ENCODE peak calls at places on chromosome 19, in ten cellular contexts. Z, J, X, S, D, G, Y, K, F and T are unnamed samples.

GRCh38 chr19:39406656-39407393 is at the start of gene ZFP36:
- DNase-seq in F (peak), G (peak), Z (peak), J (peak), D (no peak), S (peak), X (no peak), Y (peak), K (peak), T (peak)

GRCh38 chr19:39867133-39867532 is 21.0 kb upstream of the FBL start:
- DNase-seq in X (no peak), F (no peak), Z (no peak), J (no peak), G (no peak), S (no peak), K (no peak), D (no peak), Y (no peak), T (no peak)

GRCh38 chr19:46718157-46718933 is 1.4 kb upstream of the PRKD2 start:
- DNase-seq in Y (peak), Z (no peak), F (no peak), J (no peak), S (peak), X (no peak), K (no peak), G (peak), D (no peak), T (peak)

GRCh38 chr19:31139871-31140505 is 209.2 kb downstream of the TSHZ3 start:
- DNase-seq in J (no peak), Y (no peak), G (no peak), K (peak), F (no peak), X (no peak), Z (no peak), D (peak), S (no peak), T (no peak)

GRCh38 chr19:21158523-21159135 is 16.8 kb downstream of the ZNF431 start:
- DNase-seq in J (no peak), G (no peak), K (peak), X (no peak), Y (no peak), Z (no peak), S (no peak), D (peak), F (no peak), T (no peak)

GRCh38 chr19:48569814-48570213 is 17.8 kb downstream of the SULT2B1 start:
- DNase-seq in G (no peak), K (peak), Y (no peak), J (no peak), D (no peak), S (no peak), F (no peak), X (no peak), Z (no peak), T (no peak)

GRCh38 chr19:10553943-10554381 is 10.3 kb downstream of the ATG4D start:
- DNase-seq in F (no peak), G (peak), J (no peak), K (no peak), S (peak), D (peak), Z (no peak), Y (peak), X (no peak), T (peak)

GRCh38 chr19:41203371-41203770 is 10.4 kb downstream of the CYP2S1 start:
- DNase-seq in S (no peak), F (no peak), G (no peak), J (no peak), Z (no peak), X (no peak), D (no peak), Y (no peak), K (no peak), T (no peak)

GRCh38 chr19:17737690-17738153 is 13.6 kb upstream of the FCHO1 start:
- DNase-seq in G (no peak), F (no peak), J (no peak), S (no peak), X (no peak), Y (no peak), D (no peak), K (no peak), Z (no peak), T (no peak)

GRCh38 chr19:54464044-54464623 is 556 bp upstream of the LENG9 start:
- DNase-seq in J (peak), G (peak), X (no peak), F (peak), Z (peak), Y (peak), K (peak), D (peak), S (peak), T (peak)

GRCh38 chr19:4815426-4816387 is 15.8 kb downstream of the TICAM1 start:
- DNase-seq in Y (peak), X (peak), D (no peak), F (peak), S (peak), G (peak), J (peak), Z (peak), K (peak), T (peak)

GRCh38 chr19:43634068-43634467 is 5.6 kb downstream of the CADM4 start:
- DNase-seq in D (peak), Y (no peak), K (no peak), G (no peak), X (no peak), F (no peak), S (no peak), J (no peak), Z (no peak), T (no peak)

GRCh38 chr19:43634516-43634876 is 5.2 kb downstream of the CADM4 start:
- DNase-seq in J (no peak), D (no peak), K (no peak), G (no peak), F (no peak), X (no peak), S (no peak), Y (no peak), Z (no peak), T (no peak)

GRCh38 chr19:43638214-43638990 is 1.2 kb downstream of the CADM4 start:
- DNase-seq in S (no peak), J (no peak), G (no peak), F (no peak), X (no peak), K (no peak), Z (no peak), Y (no peak), D (no peak), T (no peak)

GRCh38 chr19:43634877-43635560 is 4.6 kb downstream of the CADM4 start:
- DNase-seq in F (no peak), K (peak), D (no peak), G (no peak), Z (no peak), Y (no peak), S (no peak), J (peak), X (no peak), T (no peak)

DNA sequence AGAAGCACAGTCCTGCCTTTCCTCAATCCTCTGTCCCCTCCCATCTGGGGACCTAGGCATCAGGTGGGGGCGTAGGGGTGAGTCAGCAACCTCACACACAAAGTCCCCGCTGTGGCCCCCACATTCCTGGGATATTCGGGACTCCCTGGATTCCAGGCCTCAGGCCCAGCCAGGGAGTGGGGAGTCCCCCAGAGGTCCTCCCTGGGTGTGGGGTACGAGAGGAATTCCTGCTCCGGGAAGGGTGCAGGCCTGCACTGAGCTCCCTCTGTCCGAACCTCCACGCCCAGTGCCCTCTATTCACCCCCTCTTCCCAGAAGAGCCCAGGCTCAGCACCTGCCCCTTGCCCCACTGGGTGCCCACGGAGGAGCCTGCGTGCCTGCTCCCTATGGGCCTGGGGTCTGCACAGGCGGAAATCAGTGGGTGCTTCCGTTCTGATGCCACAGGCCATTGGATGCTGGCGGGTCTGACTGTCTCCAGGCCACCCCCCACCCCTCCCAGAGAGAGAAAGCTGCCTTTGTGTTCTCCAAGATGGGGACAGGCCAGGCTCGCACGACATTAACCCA is 3.4 kb downstream of the CADM4 start:
- DNase-seq in F (peak), G (no peak), D (no peak), Y (no peak), X (no peak), Z (no peak), J (no peak), K (no peak), S (no peak), T (no peak)
- TF ChIP-seq CTCF in F (no peak), G (no peak), D (no peak), Y (no peak), X (no peak), Z (no peak), J (no peak), K (no peak), S (no peak), T (no peak)

GRCh38 chr19:33304760-33305647 is 2.7 kb upstream of the CEBPA start:
- DNase-seq in F (no peak), Y (no peak), K (no peak), J (no peak), G (peak), S (no peak), X (no peak), Z (no peak), D (no peak), T (no peak)
- TF ChIP-seq CTCF in F (no peak), Y (no peak), K (no peak), J (peak), G (no peak), S (no peak), X (no peak), Z (no peak), D (peak), T (no peak)

GRCh38 chr19:28932446-28932845 is 280.5 kb downstream of the UQCRFS1 start:
- DNase-seq in Y (no peak), D (no peak), J (no peak), G (no peak), Z (no peak), K (no peak), X (no peak), F (no peak), S (no peak), T (no peak)
- TF ChIP-seq CTCF in Y (no peak), D (no peak), J (no peak), G (no peak), Z (no peak), K (no peak), X (no peak), F (no peak), S (no peak), T (no peak)

DNA sequence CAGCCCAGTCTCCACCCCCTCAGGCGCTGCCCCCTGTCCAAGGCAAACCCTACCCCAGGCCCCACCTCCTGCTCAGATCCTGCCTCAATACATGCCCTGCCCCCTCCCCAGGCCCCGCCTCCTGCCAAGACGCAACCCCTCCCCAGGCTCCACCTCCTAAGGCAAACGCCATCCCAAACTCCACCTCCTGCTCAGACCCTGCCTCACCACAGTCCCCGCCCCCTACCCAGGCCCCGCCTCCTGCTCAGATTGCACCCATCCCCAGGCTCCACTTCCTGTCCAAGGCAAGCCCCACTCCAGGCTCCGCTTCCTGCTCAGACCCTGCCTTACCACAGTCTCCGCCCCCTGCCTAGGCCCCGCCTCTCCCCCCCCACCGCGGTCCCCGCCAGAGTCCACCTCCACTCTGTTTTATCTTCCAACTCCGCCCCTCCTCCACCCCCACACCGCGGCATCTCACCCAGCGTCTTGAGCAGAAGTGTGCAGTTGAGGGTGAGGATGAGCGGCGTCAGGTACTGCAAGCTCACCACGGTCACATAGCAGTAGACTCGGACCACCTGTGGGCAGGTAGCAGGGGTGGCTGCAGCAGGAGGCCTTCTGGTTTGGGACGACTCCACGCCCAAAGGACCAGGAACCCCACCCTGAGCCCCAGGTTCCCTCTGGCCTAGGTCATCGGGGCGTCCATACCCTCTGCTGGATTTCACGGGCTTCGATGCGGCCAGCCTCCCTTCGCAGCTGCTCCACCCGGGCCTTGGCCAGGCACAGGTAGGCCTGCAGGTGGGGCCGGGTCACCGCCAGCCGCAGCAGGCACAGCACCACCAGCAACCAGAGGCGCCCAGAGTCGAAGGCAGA is 17.7 kb downstream of the TMEM161A start:
- DNase-seq in G (peak), K (peak), Z (no peak), Y (no peak), F (peak), X (no peak), J (peak), D (no peak), S (no peak), T (no peak)
- TF ChIP-seq CTCF in G (no peak), K (no peak), Z (no peak), Y (no peak), F (no peak), X (no peak), J (no peak), D (no peak), S (no peak), T (no peak)

DNA sequence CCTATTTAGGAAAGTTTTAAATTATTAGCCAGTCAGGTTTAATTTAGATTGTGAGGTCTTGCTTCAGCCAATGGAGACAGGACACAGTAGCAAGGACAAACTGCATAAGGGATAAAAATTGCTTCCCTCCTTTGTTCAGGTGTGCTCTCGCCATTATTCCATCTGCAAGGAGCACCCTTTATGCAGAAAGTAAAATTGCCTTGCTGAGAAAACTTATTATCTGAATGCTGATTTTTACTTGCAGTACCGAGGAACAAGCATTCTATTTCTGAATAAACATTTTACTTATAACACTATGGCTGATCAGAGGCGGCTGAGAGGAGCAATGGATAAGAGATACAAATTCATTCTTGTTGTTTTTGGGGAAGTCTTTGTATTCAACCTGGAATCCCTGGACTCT is 8.0 kb downstream of the CYP4F22 start:
- DNase-seq in Z (no peak), S (no peak), J (no peak), X (no peak), G (no peak), Y (no peak), D (no peak), F (no peak), K (no peak), T (no peak)
- TF ChIP-seq CTCF in Z (no peak), S (no peak), J (no peak), X (no peak), G (no peak), Y (no peak), D (no peak), F (no peak), K (no peak), T (no peak)

DNA sequence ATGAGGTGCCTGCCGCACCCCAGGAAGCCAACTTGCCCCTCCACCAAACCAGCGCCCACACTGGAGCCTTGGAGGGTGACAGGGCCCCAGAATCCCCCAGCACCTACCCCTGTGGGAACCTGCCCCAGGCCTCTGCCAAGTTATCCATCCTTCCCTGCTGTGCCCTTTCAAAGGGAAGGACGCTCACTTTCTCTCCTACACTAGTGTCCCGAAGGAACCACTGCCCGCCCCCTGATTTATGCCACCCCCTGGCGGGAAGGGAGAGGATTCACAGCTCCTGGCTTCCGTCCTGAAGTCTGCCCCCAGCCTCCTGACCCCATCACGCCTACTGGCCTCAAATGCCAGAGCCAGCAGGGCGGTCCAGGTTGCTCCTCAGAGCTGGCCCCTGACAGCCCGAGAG is 1.4 kb downstream of the EVI5L start:
- DNase-seq in X (no peak), Y (no peak), J (peak), F (peak), D (no peak), Z (no peak), S (no peak), K (peak), G (no peak), T (no peak)
- TF ChIP-seq CTCF in X (peak), Y (no peak), J (peak), F (no peak), D (peak), Z (no peak), S (no peak), K (peak), G (no peak), T (no peak)

DNA sequence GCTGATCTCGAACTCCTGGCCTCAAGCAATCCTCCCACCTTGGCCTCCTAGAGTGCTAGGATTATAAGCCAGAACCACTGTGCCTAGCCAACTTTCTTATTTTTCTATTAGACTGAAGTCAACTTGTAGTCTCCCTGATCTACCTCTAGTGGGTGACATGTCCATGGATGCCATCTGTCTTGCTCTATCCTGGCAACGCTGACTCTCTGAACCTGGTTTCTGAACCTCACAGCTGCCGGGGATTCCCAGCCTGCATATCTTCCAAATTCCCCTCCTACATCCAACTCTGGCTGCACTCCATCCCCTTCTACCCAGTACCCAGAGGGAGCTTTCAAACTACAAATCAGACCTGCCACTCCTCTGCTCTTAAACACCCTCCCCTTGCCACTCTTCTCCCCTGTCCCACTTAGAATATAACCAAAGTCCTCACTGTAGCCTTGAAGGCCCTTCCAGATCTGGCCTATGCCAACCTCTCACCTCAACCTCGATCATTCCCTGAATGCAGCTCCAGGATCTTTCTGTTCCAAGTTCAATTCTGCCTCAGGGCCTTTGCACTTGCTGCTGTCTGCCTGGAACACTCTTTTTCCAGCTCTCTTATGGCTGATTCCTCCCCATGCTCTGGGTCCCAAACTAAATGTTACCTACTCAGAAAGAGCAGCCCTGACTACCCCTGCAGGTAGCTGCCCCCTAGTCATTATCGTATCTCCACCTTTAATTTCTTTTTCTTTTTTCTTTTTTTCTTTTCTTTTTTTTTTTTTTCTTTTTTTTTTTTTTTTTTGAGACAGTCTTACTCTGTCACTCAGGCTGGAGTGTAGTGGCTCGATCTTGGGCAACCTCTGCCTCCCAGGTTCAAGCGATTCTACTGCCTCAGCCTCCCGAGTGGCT is 2.2 kb downstream of the CLIP3 start:
- DNase-seq in G (no peak), D (peak), S (no peak), Y (no peak), J (no peak), K (peak), Z (no peak), F (no peak), X (no peak), T (no peak)
- TF ChIP-seq CTCF in G (no peak), D (peak), S (no peak), Y (no peak), J (peak), K (peak), Z (no peak), F (no peak), X (no peak), T (no peak)

DNA sequence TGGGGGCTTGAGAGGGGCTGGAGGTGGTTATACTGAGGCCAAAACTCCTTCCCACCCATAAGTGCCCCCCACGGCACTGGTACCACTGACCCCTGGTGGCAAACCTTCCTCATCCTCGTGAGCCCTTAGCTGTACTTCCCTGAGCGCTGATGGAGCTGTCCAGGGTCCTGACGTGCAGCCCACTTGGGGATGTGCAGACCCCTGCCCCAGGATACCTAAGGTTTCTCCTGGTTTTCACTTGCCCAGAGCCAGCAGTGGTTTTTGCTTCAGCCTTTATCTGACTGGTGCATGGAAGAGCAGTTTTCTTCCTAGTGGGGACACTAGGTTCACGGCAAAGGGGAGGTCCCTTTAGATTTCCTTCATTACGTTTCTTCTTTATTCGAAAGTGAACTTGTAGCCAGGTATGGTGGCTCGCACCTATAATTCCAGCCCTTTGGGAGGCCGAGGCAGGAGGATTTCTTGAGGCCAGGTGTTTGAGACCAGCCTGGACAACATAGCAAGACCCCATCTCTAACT is 28.7 kb upstream of the KCTD15 start:
- DNase-seq in K (peak), J (peak), Y (no peak), S (no peak), G (no peak), Z (no peak), X (no peak), D (no peak), F (no peak), T (no peak)
- TF ChIP-seq CTCF in K (peak), J (peak), Y (no peak), S (no peak), G (no peak), Z (no peak), X (peak), D (peak), F (no peak), T (no peak)